ENCODE peak calls at places on chromosomes 5 and 9, in four cellular contexts. One of them, this sample, is unnamed.
A peak's percentile ranks its signal among the peaks of the same experiment; 100 is the strongest.

GRCh38 chr9:111197251-111197650 is 132.8 kb downstream of the OR2K2 start:
- DNase-seq in HepG2: no peak
- DNase-seq in H1: no peak
- DNase-seq in GM12878: no peak
- DNase-seq in this sample: no peak

GRCh38 chr9:107239474-107239873 is 43.6 kb upstream of the RAD23B start:
- DNase-seq in HepG2: peak; percentile 44
- DNase-seq in H1: no peak
- DNase-seq in GM12878: no peak
- DNase-seq in this sample: no peak

GRCh38 chr5:157574456-157575095 is 999 bp downstream of the ADAM19 start:
- DNase-seq in HepG2: no peak
- DNase-seq in H1: no peak
- DNase-seq in GM12878: no peak
- DNase-seq in this sample: no peak

GRCh38 chr9:10265102-10265708 is 347.6 kb downstream of the PTPRD start:
- DNase-seq in HepG2: no peak
- DNase-seq in H1: no peak
- DNase-seq in GM12878: no peak
- DNase-seq in this sample: no peak

GRCh38 chr9:113771199-113771598 is 104.9 kb upstream of the ZNF618 start:
- DNase-seq in HepG2: no peak
- DNase-seq in H1: no peak
- DNase-seq in GM12878: no peak
- DNase-seq in this sample: no peak

GRCh38 chr5:132771559-132771998 is 5.5 kb downstream of the SEPTIN8 start:
- DNase-seq in HepG2: peak; percentile 90
- DNase-seq in H1: no peak
- DNase-seq in GM12878: no peak
- DNase-seq in this sample: peak; percentile 65

GRCh38 chr9:124354364-124355031 is 60.7 kb downstream of the PSMB7 start:
- DNase-seq in HepG2: no peak
- DNase-seq in H1: no peak
- DNase-seq in GM12878: no peak
- DNase-seq in this sample: no peak

GRCh38 chr5:38616061-38616460 is 59.6 kb upstream of the LIFR start:
- DNase-seq in HepG2: no peak
- DNase-seq in H1: no peak
- DNase-seq in GM12878: no peak
- DNase-seq in this sample: no peak

GRCh38 chr9:73264636-73265035 is 113.0 kb downstream of the ANXA1 start:
- DNase-seq in HepG2: no peak
- DNase-seq in H1: no peak
- DNase-seq in GM12878: no peak
- DNase-seq in this sample: no peak

GRCh38 chr9:90000925-90001324 is 396.1 kb downstream of the GADD45G start:
- DNase-seq in HepG2: no peak
- DNase-seq in H1: no peak
- DNase-seq in GM12878: no peak
- DNase-seq in this sample: no peak

GRCh38 chr9:77710965-77711657 is 63.0 kb upstream of the GNA14 start:
- DNase-seq in HepG2: no peak
- DNase-seq in H1: no peak
- DNase-seq in GM12878: no peak
- DNase-seq in this sample: no peak

GRCh38 chr5:139151902-139152301 is 46.3 kb downstream of the SIL1 start:
- DNase-seq in HepG2: no peak
- DNase-seq in H1: no peak
- DNase-seq in GM12878: no peak
- DNase-seq in this sample: no peak

GRCh38 chr5:150159741-150160179 is 4.1 kb upstream of the PDGFRB start:
- DNase-seq in HepG2: no peak
- DNase-seq in H1: no peak
- DNase-seq in GM12878: no peak
- DNase-seq in this sample: no peak

GRCh38 chr5:150236313-150236712 is 46.5 kb downstream of the SLC6A7 start:
- DNase-seq in HepG2: no peak
- DNase-seq in H1: no peak
- DNase-seq in GM12878: no peak
- DNase-seq in this sample: no peak

GRCh38 chr5:59744531-59744992 is 149.0 kb downstream of the PDE4D start:
- DNase-seq in HepG2: no peak
- DNase-seq in H1: no peak
- DNase-seq in GM12878: no peak
- DNase-seq in this sample: no peak

GRCh38 chr5:107388111-107388861 is 282.5 kb downstream of the EFNA5 start:
- DNase-seq in HepG2: no peak
- DNase-seq in H1: no peak
- DNase-seq in GM12878: peak; percentile 57
- DNase-seq in this sample: no peak

GRCh38 chr5:15124461-15124860 is 252.9 kb upstream of the ANKH start:
- DNase-seq in HepG2: no peak
- DNase-seq in H1: no peak
- DNase-seq in GM12878: no peak
- DNase-seq in this sample: no peak

GRCh38 chr9:88950341-88951141 is 40.7 kb upstream of the S1PR3 start:
- DNase-seq in HepG2: peak; percentile 20
- DNase-seq in H1: no peak
- DNase-seq in GM12878: no peak
- DNase-seq in this sample: peak; percentile 8

GRCh38 chr5:157918811-157919742 is 60.1 kb upstream of the CLINT1 start:
- DNase-seq in HepG2: no peak
- DNase-seq in H1: no peak
- DNase-seq in GM12878: no peak
- DNase-seq in this sample: no peak

GRCh38 chr5:173318881-173319609 is 9.2 kb downstream of the STC2 start:
- DNase-seq in HepG2: no peak
- DNase-seq in H1: no peak
- DNase-seq in GM12878: no peak
- DNase-seq in this sample: no peak
- TF ChIP-seq SUZ12 in HepG2: no peak
- TF ChIP-seq SUZ12 in H1: no peak
- TF ChIP-seq SUZ12 in GM12878: no peak
- TF ChIP-seq SUZ12 in this sample: no peak

GRCh38 chr9:95053611-95054440 is 263.7 kb downstream of the FANCC start:
- DNase-seq in HepG2: no peak
- DNase-seq in H1: no peak
- DNase-seq in GM12878: no peak
- DNase-seq in this sample: no peak

GRCh38 chr9:95047452-95048224 is 269.9 kb downstream of the FANCC start:
- DNase-seq in HepG2: no peak
- DNase-seq in H1: no peak
- DNase-seq in GM12878: no peak
- DNase-seq in this sample: no peak

GRCh38 chr9:95045751-95046150 is 271.8 kb downstream of the FANCC start:
- DNase-seq in HepG2: no peak
- DNase-seq in H1: peak; percentile 57
- DNase-seq in GM12878: no peak
- DNase-seq in this sample: no peak

GRCh38 chr9:95048225-95049087 is 269.1 kb downstream of the FANCC start:
- DNase-seq in HepG2: peak; percentile 72
- DNase-seq in H1: peak; percentile 72
- DNase-seq in GM12878: no peak
- DNase-seq in this sample: no peak

DNA sequence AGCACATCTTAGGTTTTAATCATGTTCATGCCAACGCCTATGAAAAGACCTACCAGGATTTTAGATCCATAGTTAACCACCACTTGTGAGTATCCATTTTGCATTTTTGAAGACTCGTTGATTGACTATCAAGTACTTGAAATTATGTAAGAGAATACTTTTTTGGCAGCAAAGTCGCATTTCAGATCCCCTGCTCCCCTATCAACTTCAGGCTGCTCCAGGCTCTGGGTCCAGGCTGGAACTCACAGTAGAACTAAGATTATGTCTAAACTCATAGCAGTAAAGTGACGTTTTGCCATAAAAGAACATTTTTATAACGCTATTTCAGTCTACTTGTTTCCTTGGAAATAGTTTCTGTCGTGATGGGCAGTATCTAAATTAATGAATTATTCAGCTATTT is 267.7 kb downstream of the FANCC start:
- DNase-seq in HepG2: no peak
- DNase-seq in H1: no peak
- DNase-seq in GM12878: no peak
- DNase-seq in this sample: no peak
- H3K27me3 ChIP-seq in HepG2: no peaks in the 10 kb centered on the region
- H3K27me3 ChIP-seq in H1: peaks cover 9% of the 10 kb centered on the region
- H3K27me3 ChIP-seq in GM12878: no peaks in the 10 kb centered on the region
- H3K27me3 ChIP-seq in this sample: no peaks in the 10 kb centered on the region

GRCh38 chr9:1639166-1639565 is 376.0 kb upstream of the SMARCA2 start:
- DNase-seq in HepG2: no peak
- DNase-seq in H1: no peak
- DNase-seq in GM12878: no peak
- DNase-seq in this sample: no peak
- TF ChIP-seq SUZ12 in HepG2: no peak
- TF ChIP-seq SUZ12 in H1: no peak
- TF ChIP-seq SUZ12 in GM12878: no peak
- TF ChIP-seq SUZ12 in this sample: no peak

GRCh38 chr9:133607381-133607780 is 1.8 kb downstream of the FAM163B start:
- DNase-seq in HepG2: no peak
- DNase-seq in H1: no peak
- DNase-seq in GM12878: no peak
- DNase-seq in this sample: no peak
- H3K27me3 ChIP-seq in HepG2: peaks cover 12% of the 10 kb centered on the region
- H3K27me3 ChIP-seq in H1: peaks cover 23% of the 10 kb centered on the region
- H3K27me3 ChIP-seq in GM12878: peaks cover 9% of the 10 kb centered on the region
- H3K27me3 ChIP-seq in this sample: peaks cover 53% of the 10 kb centered on the region

GRCh38 chr5:19767987-19768386 is 220.0 kb downstream of the CDH18 start:
- DNase-seq in HepG2: no peak
- DNase-seq in H1: no peak
- DNase-seq in GM12878: no peak
- DNase-seq in this sample: peak; percentile 9

GRCh38 chr5:19771174-19771835 is 216.7 kb downstream of the CDH18 start:
- DNase-seq in HepG2: no peak
- DNase-seq in H1: no peak
- DNase-seq in GM12878: no peak
- DNase-seq in this sample: no peak
- TF ChIP-seq SUZ12 in HepG2: no peak
- TF ChIP-seq SUZ12 in H1: no peak
- TF ChIP-seq SUZ12 in GM12878: no peak
- TF ChIP-seq SUZ12 in this sample: no peak

GRCh38 chr5:88666761-88667186 is 216.2 kb downstream of the MEF2C start:
- DNase-seq in HepG2: no peak
- DNase-seq in H1: no peak
- DNase-seq in GM12878: no peak
- DNase-seq in this sample: no peak

GRCh38 chr5:88671808-88672499 is 211.0 kb downstream of the MEF2C start:
- DNase-seq in HepG2: no peak
- DNase-seq in H1: peak; percentile 72
- DNase-seq in GM12878: no peak
- DNase-seq in this sample: peak; percentile 71

GRCh38 chr5:88671408-88671807 is 211.6 kb downstream of the MEF2C start:
- DNase-seq in HepG2: no peak
- DNase-seq in H1: no peak
- DNase-seq in GM12878: no peak
- DNase-seq in this sample: no peak

GRCh38 chr5:88667187-88668141 is 215.5 kb downstream of the MEF2C start:
- DNase-seq in HepG2: no peak
- DNase-seq in H1: no peak
- DNase-seq in GM12878: no peak
- DNase-seq in this sample: no peak

GRCh38 chr5:88669314-88669713 is 213.7 kb downstream of the MEF2C start:
- DNase-seq in HepG2: no peak
- DNase-seq in H1: no peak
- DNase-seq in GM12878: no peak
- DNase-seq in this sample: no peak
- H3K27me3 ChIP-seq in HepG2: peaks cover 4% of the 10 kb centered on the region
- H3K27me3 ChIP-seq in H1: peaks cover 83% of the 10 kb centered on the region
- H3K27me3 ChIP-seq in GM12878: no peaks in the 10 kb centered on the region
- H3K27me3 ChIP-seq in this sample: peaks cover 97% of the 10 kb centered on the region